ENCODE peak calls at places on chromosomes 6 and 20, in seven cellular contexts. F is mesendoderm, I is H1, A is H9, Y is mesenchymal stem cell, S is trophoblast cell, C is neuronal stem cell. H is an unnamed sample.

GRCh38 chr6:169042061-169042460 is 211.6 kb downstream of the THBS2 start:
- DNase-seq in S (no peak), I (no peak), C (no peak), Y (no peak), A (no peak), F (no peak), H (no peak)

GRCh38 chr6:117605169-117605826 is 3.0 kb upstream of the GOPC start:
- DNase-seq in Y (peak), F (peak), C (peak), A (peak), S (peak), I (no peak), H (peak)

GRCh38 chr20:32128167-32128566 is 18.7 kb downstream of the TM9SF4 start:
- DNase-seq in S (no peak), I (no peak), C (no peak), Y (no peak), A (no peak), F (no peak), H (no peak)

GRCh38 chr20:56430471-56430870 is 18.4 kb downstream of the CASS4 start:
- DNase-seq in S (no peak), I (no peak), F (no peak), A (no peak), C (no peak), Y (no peak), H (no peak)

GRCh38 chr20:38735172-38735571 is 10.9 kb downstream of the SLC32A1 start:
- DNase-seq in C (no peak), Y (no peak), A (peak), S (no peak), I (no peak), F (peak), H (no peak)

GRCh38 chr6:33727932-33728331 is 16.4 kb upstream of the UQCC2 start:
- DNase-seq in A (no peak), Y (no peak), C (no peak), S (no peak), F (no peak), I (no peak), H (no peak)

GRCh38 chr6:20416567-20417345 is 15.1 kb downstream of the E2F3 start:
- DNase-seq in Y (peak), I (peak), A (no peak), C (no peak), S (no peak), F (no peak), H (no peak)

GRCh38 chr6:167956983-167957492 is 40.4 kb upstream of the KIF25 start:
- DNase-seq in S (peak), C (no peak), Y (peak), A (no peak), F (no peak), I (no peak), H (peak)

GRCh38 chr6:21935142-21935541 is 341.6 kb downstream of the SOX4 start:
- DNase-seq in F (no peak), A (no peak), I (no peak), C (no peak), S (no peak), Y (no peak), H (no peak)

GRCh38 chr6:90429713-90430112 is 133.1 kb upstream of the BACH2 start:
- DNase-seq in I (no peak), F (peak), A (no peak), Y (peak), S (peak), C (no peak), H (no peak)

GRCh38 chr6:141024526-141024925 is 1108.2 kb upstream of the GJE1 start:
- DNase-seq in A (no peak), Y (peak), I (no peak), S (no peak), C (no peak), F (no peak), H (no peak)

GRCh38 chr6:34248198-34248726 is 544 bp downstream of the SMIM29 start:
- DNase-seq in F (peak), C (no peak), A (peak), S (peak), Y (peak), I (peak), H (peak)

GRCh38 chr6:20542927-20543602 is 8.8 kb downstream of the CDKAL1 start:
- DNase-seq in C (no peak), Y (peak), I (no peak), S (peak), F (no peak), A (no peak), H (peak)

GRCh38 chr6:45663181-45664180 is 285.7 kb upstream of the SUPT3H start:
- DNase-seq in A (peak), C (peak), S (no peak), I (peak), Y (peak), F (peak), H (no peak)

GRCh38 chr6:77290798-77291197 is 172.5 kb downstream of the HTR1B start:
- DNase-seq in I (no peak), Y (no peak), S (no peak), A (no peak), F (no peak), C (no peak), H (peak)

DNA sequence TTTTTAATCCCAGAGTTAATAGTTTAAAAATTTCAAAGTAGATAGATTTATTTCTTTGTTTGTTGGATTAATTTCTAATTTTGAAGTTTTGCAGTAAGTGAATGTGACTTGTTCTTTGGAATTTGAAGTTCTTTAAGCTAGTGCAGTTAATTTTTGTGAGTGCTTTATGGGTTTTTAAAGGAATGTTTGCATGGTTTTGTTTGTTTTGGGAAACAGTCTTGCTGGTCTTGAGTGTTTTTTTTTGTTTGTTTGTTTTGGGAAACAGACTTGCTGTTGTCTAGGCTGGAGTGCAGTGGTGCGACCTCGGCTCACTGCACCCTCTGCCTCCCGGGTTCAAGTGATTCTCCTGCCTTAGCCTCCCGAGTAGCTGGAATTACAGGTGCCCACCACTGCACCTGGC is 9.5 kb downstream of the PANK2 start:
- DNase-seq in Y (no peak), F (no peak), A (no peak), C (no peak), I (no peak), S (peak), H (no peak)
- H3K23ac ChIP-seq in Y (no peak), F (no peak), A (no peak), C (no peak), I (no peak), S (no peak), H (no peak)

GRCh38 chr6:109865968-109866367 is 112.1 kb upstream of the GPR6 start:
- DNase-seq in A (peak), C (no peak), S (peak), I (peak), Y (no peak), F (peak), H (no peak)

GRCh38 chr6:109869398-109870165 is 108.5 kb upstream of the GPR6 start:
- DNase-seq in F (peak), I (no peak), S (no peak), Y (peak), A (no peak), C (no peak), H (peak)

GRCh38 chr6:109867009-109867969 is 110.8 kb upstream of the GPR6 start:
- DNase-seq in Y (peak), F (peak), C (no peak), A (no peak), I (no peak), S (peak), H (peak)

GRCh38 chr6:109864050-109864449 is 114.1 kb upstream of the GPR6 start:
- DNase-seq in S (no peak), C (no peak), I (no peak), Y (no peak), A (no peak), F (no peak), H (no peak)

DNA sequence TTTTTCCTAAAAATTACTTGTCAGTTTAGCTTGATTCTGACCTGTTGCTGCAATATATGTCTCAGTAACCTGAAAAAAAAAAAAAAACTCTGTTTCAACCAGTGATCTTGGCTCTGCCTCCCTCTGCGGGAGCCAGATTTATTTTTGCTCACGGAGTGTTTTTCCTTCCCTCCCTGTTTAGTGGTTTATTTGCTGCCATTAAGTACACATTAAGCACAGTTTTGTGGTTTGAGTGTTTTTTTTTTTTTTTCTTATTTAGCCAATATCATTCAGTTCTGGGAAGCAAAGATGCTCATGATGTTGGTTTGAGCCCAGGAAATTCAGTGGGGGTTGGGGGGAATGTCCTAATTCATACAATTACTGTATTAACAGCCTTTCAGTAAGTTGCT is 110.1 kb upstream of the GPR6 start:
- DNase-seq in F (no peak), A (no peak), I (no peak), C (no peak), Y (peak), S (no peak), H (no peak)
- H3K23ac ChIP-seq in F (no peak), A (no peak), I (no peak), C (no peak), Y (no peak), S (no peak), H (no peak)

GRCh38 chr6:116572162-116572561 is 858 bp downstream of the RWDD1 start:
- DNase-seq in A (no peak), Y (peak), C (no peak), I (no peak), F (peak), S (peak), H (peak)

GRCh38 chr6:116575227-116575626 is 3.9 kb downstream of the RWDD1 start:
- DNase-seq in F (peak), A (no peak), I (no peak), S (no peak), Y (no peak), C (no peak), H (no peak)

GRCh38 chr6:116579143-116579542 is 7.8 kb downstream of the RWDD1 start:
- DNase-seq in Y (peak), F (no peak), A (no peak), I (no peak), C (no peak), S (no peak), H (peak)

GRCh38 chr6:116580198-116580597 is 8.9 kb downstream of the RWDD1 start:
- DNase-seq in C (no peak), Y (peak), I (no peak), F (no peak), S (peak), A (no peak), H (peak)

GRCh38 chr6:116577486-116577885 is 6.2 kb downstream of the RWDD1 start:
- DNase-seq in S (no peak), A (no peak), F (no peak), Y (no peak), I (no peak), C (no peak), H (no peak)
- H3K23ac ChIP-seq in S (no peak), A (no peak), F (no peak), Y (no peak), I (no peak), C (no peak), H (no peak)

GRCh38 chr20:1992359-1992758 is 1.5 kb downstream of the PDYN start:
- DNase-seq in A (no peak), S (no peak), C (no peak), I (no peak), F (no peak), Y (no peak), H (no peak)
- H3K23ac ChIP-seq in A (no peak), S (no peak), C (no peak), I (no peak), F (no peak), Y (no peak), H (no peak)

DNA sequence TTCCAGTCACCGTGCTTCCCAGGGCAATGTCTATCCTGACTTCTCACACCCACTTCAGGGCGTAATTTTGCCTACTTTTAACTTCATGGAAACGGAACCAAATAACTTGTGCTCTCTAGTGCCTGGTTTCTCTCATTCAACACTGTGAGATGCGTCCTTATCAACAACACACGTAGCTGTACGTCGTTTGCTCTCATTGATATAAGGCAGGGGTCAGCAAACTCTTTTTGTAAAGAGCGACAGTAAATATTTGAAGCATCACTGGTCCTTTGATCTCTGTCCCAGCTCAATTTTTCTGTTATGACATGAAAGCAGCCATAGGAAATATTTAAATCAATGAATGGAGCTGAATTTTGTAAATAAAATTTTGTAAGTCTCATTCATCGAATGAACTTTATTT is 239.3 kb upstream of the KCNG1 start:
- DNase-seq in Y (no peak), I (no peak), S (no peak), A (no peak), C (no peak), F (no peak), H (no peak)
- H3K23ac ChIP-seq in Y (no peak), I (no peak), S (no peak), A (no peak), C (no peak), F (no peak), H (no peak)

DNA sequence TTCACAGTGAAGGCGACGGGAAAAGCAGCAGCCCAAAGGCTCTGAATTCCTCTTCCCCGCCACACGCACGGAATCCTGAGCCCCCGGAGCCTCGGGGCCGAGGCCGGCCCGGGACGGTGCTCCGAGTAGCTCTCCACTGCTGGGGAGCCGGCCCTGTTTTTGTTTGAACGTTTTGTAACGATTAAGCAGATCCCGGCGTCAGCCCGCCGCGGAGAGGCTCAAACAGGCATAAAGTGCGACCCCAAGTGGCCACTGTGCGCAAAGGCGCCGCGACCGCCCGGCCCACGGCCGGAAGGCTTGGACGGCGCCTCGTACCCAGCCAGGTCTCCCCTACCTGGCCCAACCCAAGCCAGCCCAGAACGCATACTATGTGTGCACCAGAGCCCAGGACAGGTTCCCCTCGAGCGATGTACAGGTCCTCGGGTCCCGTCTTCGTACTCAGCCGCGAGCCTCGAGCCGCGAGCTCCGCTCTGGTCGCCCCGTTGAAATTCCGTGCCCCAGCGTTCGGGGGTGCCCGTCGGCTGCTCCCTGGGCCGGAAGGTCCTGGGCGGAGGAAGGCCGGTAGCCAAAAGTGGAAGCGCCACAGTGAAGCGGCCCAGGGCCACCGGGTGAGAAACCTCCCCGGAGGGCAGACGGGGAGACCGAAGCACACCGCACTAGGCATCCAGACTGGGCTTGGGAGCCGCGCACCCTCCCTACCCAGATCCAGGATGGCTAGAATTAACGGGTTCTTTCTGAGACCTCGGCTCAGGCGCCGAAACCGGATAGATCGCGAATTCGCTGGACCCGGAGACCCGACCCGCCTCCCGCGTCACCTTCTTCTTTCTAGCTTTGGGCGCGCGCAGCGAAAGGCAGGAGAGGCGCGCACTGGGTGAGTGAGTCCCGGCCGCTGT is 1.2 kb upstream of the MAFB start:
- DNase-seq in F (peak), S (peak), Y (peak), I (peak), C (peak), A (peak), H (peak)
- H3K23ac ChIP-seq in F (no peak), S (no peak), Y (no peak), I (no peak), C (peak), A (no peak), H (no peak)

DNA sequence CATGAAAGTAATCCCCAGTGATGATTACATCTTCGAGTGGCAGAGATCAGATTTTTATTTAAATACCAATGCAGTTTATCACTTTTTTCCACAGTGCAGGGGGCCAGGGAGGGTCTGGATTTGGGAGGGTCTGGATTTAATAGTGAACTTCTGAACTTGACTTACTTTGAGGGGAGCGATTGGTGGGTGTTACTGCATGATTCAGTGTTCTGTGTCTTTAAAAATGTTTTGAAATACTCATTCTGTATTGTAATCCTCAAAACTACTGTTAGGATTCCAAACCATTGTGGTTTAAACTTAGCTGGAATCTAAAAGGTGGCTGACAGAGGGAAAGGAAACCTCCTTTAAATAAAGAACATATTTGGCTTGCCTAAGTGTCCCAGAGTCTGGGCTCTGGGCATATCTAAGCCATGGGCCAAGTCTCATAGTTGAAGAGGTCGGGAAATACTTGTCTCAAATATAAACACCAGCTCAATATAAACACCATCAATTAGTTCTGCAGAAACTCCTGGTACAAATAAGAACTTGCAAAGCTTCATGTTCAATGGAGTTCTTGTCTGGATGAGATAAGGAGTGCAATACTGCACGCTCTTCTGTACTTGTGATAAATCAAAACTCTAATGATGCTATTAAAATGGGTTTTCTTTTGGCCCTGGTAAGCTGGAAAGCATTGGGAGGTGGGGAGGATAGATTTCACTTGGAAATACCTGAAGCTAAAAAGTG is 14.4 kb downstream of the JARID2 start:
- DNase-seq in A (no peak), S (peak), Y (peak), C (no peak), I (no peak), F (no peak), H (peak)
- H3K23ac ChIP-seq in A (no peak), S (no peak), Y (no peak), C (no peak), I (no peak), F (no peak), H (no peak)

DNA sequence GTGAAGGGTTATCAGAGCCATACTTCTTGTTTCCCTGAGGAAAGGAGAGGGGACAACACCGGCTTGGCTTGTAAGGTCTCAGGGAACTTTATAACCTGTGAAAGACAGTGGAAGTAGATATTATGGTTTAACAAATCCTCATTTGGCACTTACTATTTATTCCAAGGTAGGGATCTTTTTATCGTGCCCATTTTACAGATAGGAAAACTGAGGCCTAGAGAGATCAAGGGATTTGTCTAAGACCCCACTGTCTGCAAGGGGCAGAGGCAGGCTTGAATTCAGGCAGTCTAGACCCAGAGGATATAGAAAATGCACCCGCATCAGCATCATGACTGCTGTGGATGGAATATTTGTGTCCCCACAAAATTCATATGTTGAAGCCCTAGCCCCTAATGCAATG is 118.4 kb upstream of the CST7 start:
- DNase-seq in I (no peak), F (no peak), A (no peak), C (no peak), Y (no peak), S (no peak), H (no peak)
- H3K23ac ChIP-seq in I (no peak), F (no peak), A (no peak), C (no peak), Y (no peak), S (no peak), H (no peak)

DNA sequence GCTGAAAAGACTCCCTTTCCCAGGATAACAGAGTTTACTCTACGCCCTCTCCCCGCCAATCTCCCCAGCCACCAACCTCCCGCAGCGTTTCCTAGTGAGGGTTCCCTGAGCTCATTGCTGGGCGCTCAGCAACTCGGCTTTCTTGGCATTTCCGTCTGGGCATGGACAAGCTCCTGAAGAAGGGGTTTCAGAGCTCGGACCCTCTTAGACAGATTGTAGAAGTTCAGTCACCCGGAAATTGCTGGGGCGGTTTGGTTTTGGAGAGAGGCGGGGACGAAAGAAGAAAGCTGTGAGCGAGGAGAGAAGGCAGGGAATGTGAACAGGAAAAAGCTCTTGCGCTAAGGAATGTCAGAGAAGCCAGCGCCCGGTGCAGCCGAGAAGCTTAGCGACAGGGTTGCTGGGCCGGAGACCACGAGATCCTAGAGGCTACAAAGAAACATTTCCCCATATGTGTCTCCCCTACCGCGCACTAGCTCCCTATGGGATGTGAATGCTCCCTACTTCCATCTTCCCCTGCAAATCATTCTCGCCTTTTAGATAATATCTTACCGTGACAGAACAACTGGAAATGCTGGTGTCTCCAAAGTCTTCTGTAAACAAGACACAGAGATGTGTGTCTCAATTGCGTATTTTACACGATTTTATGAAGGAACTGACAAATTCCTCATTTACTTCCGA is 15.8 kb downstream of the POM121L2 start:
- DNase-seq in A (peak), I (peak), C (no peak), S (peak), Y (peak), F (peak), H (peak)
- H3K23ac ChIP-seq in A (no peak), I (no peak), C (no peak), S (no peak), Y (no peak), F (no peak), H (peak)